ENCODE peak calls at places on chromosomes 6 and 20, in eight cellular contexts. C is activated naive CD4-positive, alpha-beta T cell treated with Interleukin-2 at 50 U/mL for 16 hours; N is activated CD8-positive, alpha-beta memory T cell treated with anti-CD3 and anti-CD28 coated beads for 24 hours; P is Kasumi-1; O is B cell; X is hypothalamus; I is stimulated activated CD8-positive, alpha-beta memory T cell treated with anti-CD3 and anti-CD28 coated beads, Interleukin-15, amount 100 ng/mL, for 48 hours; V is nucleus accumbens. H is an unnamed sample.

GRCh38 chr6:108764580-108764950 is 83.7 kb upstream of the ARMC2 start:
- DNase-seq in C (no peak), N (no peak), P (no peak), O (no peak), X (no peak), I (no peak), V (no peak), H (no peak)

GRCh38 chr20:52031206-52031573 is 160.4 kb downstream of the ZFP64 start:
- DNase-seq in C (no peak), N (no peak), P (no peak), O (no peak), X (no peak), I (no peak), V (no peak), H (no peak)

GRCh38 chr6:36350681-36351091 is 14.0 kb upstream of the BNIP5 start:
- DNase-seq in C (no peak), N (no peak), P (no peak), O (no peak), X (no peak), I (no peak), V (no peak), H (no peak)

GRCh38 chr6:5457983-5458683 is 196.8 kb downstream of the FARS2 start:
- DNase-seq in C (no peak), N (no peak), P (no peak), O (no peak), X (no peak), I (no peak), V (peak), H (no peak)

GRCh38 chr20:62900052-62900691 is 26.1 kb downstream of the DIDO1 start:
- DNase-seq in C (peak), N (peak), P (peak), O (peak), X (peak), I (peak), V (peak), H (peak)

GRCh38 chr6:113050010-113050893 is 703.1 kb downstream of the RFPL4B start:
- DNase-seq in C (no peak), N (no peak), P (no peak), O (no peak), X (no peak), I (no peak), V (no peak), H (no peak)

GRCh38 chr20:15546624-15547023 is 1026.6 kb downstream of the KIF16B start:
- DNase-seq in C (no peak), N (no peak), P (no peak), O (no peak), X (no peak), I (no peak), V (no peak), H (no peak)

GRCh38 chr6:11232968-11233626 is 629 bp upstream of the NEDD9 start:
- DNase-seq in C (peak), N (peak), P (peak), O (no peak), X (peak), I (no peak), V (no peak), H (no peak)

GRCh38 chr6:165245287-165245686 is 64.1 kb downstream of the C6orf118 start:
- DNase-seq in C (no peak), N (no peak), P (no peak), O (no peak), X (peak), I (no peak), V (no peak), H (no peak)

GRCh38 chr6:6851059-6851658 is 256.6 kb upstream of the RREB1 start:
- DNase-seq in C (no peak), N (no peak), P (no peak), O (no peak), X (no peak), I (no peak), V (no peak), H (no peak)

GRCh38 chr6:43682724-43683429 is 4.7 kb downstream of the MRPS18A start:
- DNase-seq in C (no peak), N (no peak), P (no peak), O (no peak), X (no peak), I (no peak), V (no peak), H (no peak)

GRCh38 chr6:13190391-13190790 is 137.9 kb downstream of the TBC1D7 start:
- DNase-seq in C (no peak), N (no peak), P (no peak), O (no peak), X (no peak), I (no peak), V (no peak), H (no peak)

GRCh38 chr6:2020909-2021308 is 224.5 kb downstream of the GMDS start:
- DNase-seq in C (no peak), N (no peak), P (peak), O (no peak), X (no peak), I (no peak), V (no peak), H (no peak)

GRCh38 chr6:117399924-117400323 is 25.8 kb downstream of the ROS1 start:
- DNase-seq in C (no peak), N (no peak), P (peak), O (no peak), X (no peak), I (no peak), V (no peak), H (no peak)

GRCh38 chr6:13488896-13489237 is 1.5 kb upstream of the GFOD1 start:
- DNase-seq in C (no peak), N (no peak), P (no peak), O (no peak), X (no peak), I (no peak), V (no peak), H (no peak)

GRCh38 chr6:166502453-166502852 is 84.0 kb downstream of the RAMACL start:
- DNase-seq in C (no peak), N (no peak), P (no peak), O (no peak), X (no peak), I (no peak), V (no peak), H (peak)

GRCh38 chr6:167565884-167566491 is 241.1 kb downstream of the TTLL2 start:
- DNase-seq in C (no peak), N (no peak), P (no peak), O (no peak), X (no peak), I (no peak), V (no peak), H (no peak)

GRCh38 chr6:107154131-107154906 is 39.0 kb upstream of the BEND3 start:
- DNase-seq in C (no peak), N (no peak), P (no peak), O (no peak), X (no peak), I (no peak), V (no peak), H (no peak)

GRCh38 chr6:152204584-152204983 is 397.1 kb downstream of the ESR1 start:
- DNase-seq in C (no peak), N (no peak), P (no peak), O (no peak), X (no peak), I (no peak), V (no peak), H (no peak)

GRCh38 chr6:112468359-112468758 is 121.2 kb downstream of the RFPL4B start:
- DNase-seq in C (no peak), N (no peak), P (no peak), O (no peak), X (no peak), I (no peak), V (no peak), H (no peak)

GRCh38 chr6:99467509-99468106 is 42.5 kb upstream of the PNISR start:
- DNase-seq in C (no peak), N (no peak), P (peak), O (no peak), X (no peak), I (no peak), V (no peak), H (no peak)

GRCh38 chr20:8662433-8662954 is 406.4 kb upstream of the PLCB4 start:
- DNase-seq in C (no peak), N (no peak), P (peak), O (no peak), X (no peak), I (no peak), V (no peak), H (no peak)

GRCh38 chr6:26420607-26421235 is 18.6 kb downstream of the BTN3A1 start:
- DNase-seq in C (peak), N (no peak), P (peak), O (no peak), X (no peak), I (no peak), V (no peak), H (peak)